ENCODE peak calls at places on chromosomes 6 and 20, in four cellular contexts. F is psoas muscle, V is endodermal cell, H is heart left ventricle. M is an unnamed sample.
A peak's percentile ranks its signal among the peaks of the same experiment; 100 is the strongest.

GRCh38 chr20:17859616-17860232 is 108.9 kb downstream of the SNX5 start:
- DNase-seq in F (no peak), V (no peak), H (peak; percentile 48), M (no peak)

GRCh38 chr6:43900560-43901329 is 130.7 kb downstream of the VEGFA start:
- DNase-seq in F (no peak), V (no peak), H (no peak), M (no peak)

GRCh38 chr6:94251878-94252277 is 832.5 kb upstream of the EPHA7 start:
- DNase-seq in F (no peak), V (no peak), H (no peak), M (no peak)

GRCh38 chr6:29112135-29112534 is 4.3 kb downstream of the OR2J3 start:
- DNase-seq in F (no peak), V (peak; percentile 57), H (no peak), M (no peak)

GRCh38 chr6:32198866-32199265 is 6.4 kb upstream of the GPSM3 start:
- DNase-seq in F (no peak), V (no peak), H (no peak), M (no peak)

GRCh38 chr6:70739534-70739933 is 71.9 kb downstream of the SMAP1 start:
- DNase-seq in F (no peak), V (no peak), H (no peak), M (no peak)

GRCh38 chr6:121506761-121507754 is 71.6 kb downstream of the GJA1 start:
- DNase-seq in F (peak; percentile 31), V (no peak), H (no peak), M (no peak)

GRCh38 chr6:39466664-39467063 is 144.2 kb upstream of the KCNK16 start:
- DNase-seq in F (no peak), V (no peak), H (no peak), M (no peak)

GRCh38 chr6:25122001-25122400 is 157.2 kb upstream of the CARMIL1 start:
- DNase-seq in F (peak; percentile 35), V (no peak), H (peak; percentile 31), M (no peak)

GRCh38 chr6:156131221-156131903 is 645.8 kb upstream of the ARID1B start:
- DNase-seq in F (no peak), V (no peak), H (no peak), M (no peak)

GRCh38 chr6:152221806-152222628 is 414.5 kb downstream of the ESR1 start:
- DNase-seq in F (no peak), V (peak; percentile 51), H (no peak), M (no peak)

GRCh38 chr6:19535351-19535750 is 301.8 kb upstream of the ID4 start:
- DNase-seq in F (no peak), V (no peak), H (no peak), M (no peak)

GRCh38 chr6:139925894-139926641 is 551.6 kb upstream of the CITED2 start:
- DNase-seq in F (no peak), V (no peak), H (peak; percentile 20), M (no peak)

GRCh38 chr20:48275325-48275724 is 490.0 kb upstream of the SULF2 start:
- DNase-seq in F (no peak), V (peak; percentile 48), H (peak; percentile 23), M (no peak)

GRCh38 chr20:44460795-44461141 is 14.9 kb upstream of the TTPAL start:
- DNase-seq in F (no peak), V (no peak), H (no peak), M (no peak)

GRCh38 chr20:51886891-51887608 is 84.7 kb upstream of the SALL4 start:
- DNase-seq in F (no peak), V (peak; percentile 49), H (no peak), M (no peak)

GRCh38 chr6:35311390-35312075 is 13.9 kb downstream of the DEF6 start:
- DNase-seq in F (no peak), V (peak; percentile 38), H (no peak), M (no peak)

GRCh38 chr6:135179920-135180457 is 1.1 kb upstream of the MYB start:
- DNase-seq in F (no peak), V (no peak), H (no peak), M (no peak)

GRCh38 chr6:90938116-90938515 is 351.2 kb upstream of the MAP3K7 start:
- DNase-seq in F (no peak), V (no peak), H (no peak), M (no peak)

GRCh38 chr20:35312348-35312747 is 20.1 kb upstream of the FAM83C start:
- DNase-seq in F (no peak), V (no peak), H (no peak), M (no peak)

GRCh38 chr20:35316086-35316485 is 23.9 kb upstream of the FAM83C start:
- DNase-seq in F (no peak), V (no peak), H (no peak), M (no peak)

GRCh38 chr20:35315199-35316020 is 23.2 kb upstream of the FAM83C start:
- DNase-seq in F (no peak), V (no peak), H (no peak), M (no peak)

GRCh38 chr20:35317416-35317815 is 25.2 kb upstream of the FAM83C start:
- DNase-seq in F (no peak), V (no peak), H (no peak), M (no peak)

DNA sequence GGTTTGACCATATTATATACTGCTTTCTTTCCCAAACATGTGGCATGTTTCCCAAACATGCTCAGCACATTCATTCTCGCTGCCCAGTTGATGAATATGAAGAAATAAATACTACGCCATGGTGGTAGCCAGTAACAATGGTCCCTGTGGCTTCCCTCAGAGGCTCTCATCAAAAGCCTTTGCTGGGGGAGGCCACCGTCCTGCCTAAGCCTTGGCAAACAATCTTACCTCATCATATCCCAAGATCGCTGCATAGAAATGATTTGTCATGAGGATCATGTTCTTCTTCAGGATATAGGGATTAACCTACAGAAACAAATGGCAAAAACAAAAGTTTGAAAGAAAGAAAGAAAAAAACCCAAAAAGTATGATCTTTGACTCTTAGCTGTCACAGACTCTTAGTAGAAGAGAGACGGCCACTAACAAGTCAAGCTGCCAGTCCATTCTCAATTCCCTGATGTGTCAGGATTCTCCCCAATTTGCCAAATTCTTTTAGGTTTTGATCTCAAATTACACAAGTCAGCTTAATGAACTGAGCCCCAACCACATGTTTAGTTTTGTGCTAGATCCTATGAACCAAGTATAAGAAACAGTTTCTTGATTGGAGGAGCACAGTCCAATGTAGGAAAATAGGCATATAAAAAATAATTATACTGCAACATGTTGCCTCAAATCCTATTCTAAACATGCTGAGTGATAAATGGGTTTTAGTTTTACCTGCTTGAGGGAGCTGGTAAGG is 22.4 kb upstream of the FAM83C start:
- DNase-seq in F (no peak), V (no peak), H (no peak), M (no peak)
- H3K27ac ChIP-seq in F (no peak overlapping the region), V (no peak overlapping the region), H (no peak overlapping the region), M (no peak overlapping the region)

DNA sequence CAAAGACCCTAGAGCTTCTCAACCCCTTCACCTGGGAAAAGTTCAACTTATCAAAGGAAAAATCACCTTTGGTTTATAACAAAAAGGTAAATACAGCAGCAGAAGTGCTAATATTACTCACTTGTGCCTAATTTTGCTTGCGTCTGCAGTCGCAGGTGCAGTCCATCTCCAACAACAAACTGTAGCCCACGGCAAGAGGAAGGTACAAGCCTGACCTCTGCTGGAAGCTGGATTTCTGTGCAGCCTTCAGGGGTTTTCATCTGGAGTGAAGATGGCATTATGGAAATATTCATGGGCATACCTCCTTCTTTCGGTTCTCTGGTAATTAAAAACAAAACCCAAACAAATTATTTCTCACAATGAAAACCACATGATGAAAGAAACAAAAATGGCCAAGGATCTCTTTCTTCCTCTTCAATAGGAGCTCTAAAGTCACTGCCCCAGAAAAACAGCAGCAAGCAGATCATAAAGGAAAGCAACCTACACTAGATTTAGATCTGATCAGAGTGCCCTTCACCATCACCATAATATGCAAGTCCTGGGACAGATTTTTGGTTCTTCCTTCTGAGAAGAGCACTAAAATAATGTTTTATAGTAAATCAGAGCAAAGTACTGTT is 7.8 kb downstream of the UBE3D start:
- DNase-seq in F (no peak), V (peak; percentile 76), H (peak; percentile 19), M (no peak)
- H3K27ac ChIP-seq in F (no peak overlapping the region), V (no peak overlapping the region), H (no peak overlapping the region), M (no peak overlapping the region)

DNA sequence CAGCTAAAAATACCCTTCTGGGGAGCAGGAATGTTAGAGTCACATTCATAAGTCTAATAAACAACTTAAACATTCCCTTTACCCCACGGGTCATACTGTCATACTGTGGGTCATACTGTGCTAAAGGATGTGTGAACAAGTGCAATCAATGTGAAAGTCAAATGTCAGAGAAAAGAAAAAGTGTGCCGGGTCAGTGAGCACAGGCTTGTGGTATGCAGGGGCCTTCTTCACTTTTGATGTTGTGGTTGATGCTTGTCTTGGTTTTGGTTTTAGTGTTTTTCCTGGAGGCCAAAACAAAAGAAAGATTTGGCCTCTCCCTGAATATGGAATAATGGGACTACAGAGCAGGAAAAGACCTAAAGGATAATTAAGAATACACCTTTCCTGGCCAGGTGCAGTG is 267.9 kb upstream of the PLN start:
- DNase-seq in F (no peak), V (no peak), H (no peak), M (no peak)
- H3K27ac ChIP-seq in F (no peak overlapping the region), V (no peak overlapping the region), H (no peak overlapping the region), M (no peak overlapping the region)

GRCh38 chr6:6689413-6690143 is 101.1 kb downstream of the LY86 start:
- DNase-seq in F (no peak), V (no peak), H (no peak), M (no peak)
- H3K27ac ChIP-seq in F (peak overlapping the region; percentile 65), V (no peak overlapping the region), H (peak overlapping the region; percentile 80), M (no peak overlapping the region)

GRCh38 chr6:37140145-37140544 is 29.8 kb upstream of the PIM1 start:
- DNase-seq in F (no peak), V (no peak), H (no peak), M (no peak)

GRCh38 chr6:37143585-37143984 is 26.4 kb upstream of the PIM1 start:
- DNase-seq in F (no peak), V (no peak), H (no peak), M (no peak)

GRCh38 chr6:37142047-37142614 is 27.8 kb upstream of the PIM1 start:
- DNase-seq in F (no peak), V (no peak), H (no peak), M (no peak)

GRCh38 chr6:37139223-37139962 is 30.6 kb upstream of the PIM1 start:
- DNase-seq in F (no peak), V (no peak), H (no peak), M (no peak)

GRCh38 chr6:37141291-37142046 is 28.5 kb upstream of the PIM1 start:
- DNase-seq in F (no peak), V (peak; percentile 85), H (no peak), M (no peak)
- H3K27ac ChIP-seq in F (peak overlapping the region; percentile 10), V (peak overlapping the region; percentile 81), H (no peak overlapping the region), M (no peak overlapping the region)

GRCh38 chr6:47096233-47096887 is 54.2 kb upstream of the ADGRF1 start:
- DNase-seq in F (no peak), V (no peak), H (no peak), M (no peak)
- H3K27ac ChIP-seq in F (no peak overlapping the region), V (no peak overlapping the region), H (no peak overlapping the region), M (no peak overlapping the region)

GRCh38 chr6:45215759-45216158 is 112.4 kb upstream of the RUNX2 start:
- DNase-seq in F (no peak), V (no peak), H (no peak), M (no peak)

GRCh38 chr6:45206793-45207492 is 121.2 kb upstream of the RUNX2 start:
- DNase-seq in F (no peak), V (no peak), H (no peak), M (no peak)

GRCh38 chr6:45212976-45213375 is 115.2 kb upstream of the RUNX2 start:
- DNase-seq in F (no peak), V (no peak), H (no peak), M (no peak)

DNA sequence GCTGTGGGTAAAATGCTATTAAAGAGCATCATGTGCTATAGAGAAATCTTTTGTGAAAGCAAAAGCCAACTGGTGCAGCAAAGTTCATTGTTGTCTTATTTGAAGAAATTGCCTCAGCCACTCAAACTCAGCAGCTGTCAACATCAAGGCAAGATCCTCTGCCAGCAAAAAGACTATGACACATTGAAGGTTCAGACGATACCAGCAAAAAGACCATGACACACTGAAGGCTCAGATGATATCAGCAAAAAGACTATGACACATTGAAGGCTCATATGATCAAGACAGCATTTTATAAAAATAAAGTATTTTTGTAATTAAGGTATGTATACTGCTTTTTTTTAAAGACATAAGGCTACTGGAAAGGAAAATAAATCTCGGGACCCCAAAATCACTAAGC is 118.4 kb upstream of the RUNX2 start:
- DNase-seq in F (no peak), V (no peak), H (no peak), M (no peak)
- H3K27ac ChIP-seq in F (no peak overlapping the region), V (no peak overlapping the region), H (no peak overlapping the region), M (no peak overlapping the region)

M was measured in substantia nigra.